ENCODE peak calls at places on chromosomes 7 and 10, in eight cellular contexts. R is GM19239; V is brain microvascular endothelial cell; O is stimulated activated CD4-positive, alpha-beta T cell treated with anti-CD3 and anti-CD28 coated beads, Interleukin-1b, Interleukin-23, amount 100 ng/mL, for 24 hours; M is NCI-H345; N is activated CD8-positive, alpha-beta memory T cell treated with anti-CD3 and anti-CD28 coated beads, Interleukin-2, amount 50 U/mL, for 48 hours; T is stimulated activated CD8-positive, alpha-beta memory T cell treated with anti-CD3 and anti-CD28 coated beads, Interleukin-4, amount 100 ng/mL, for 1 hour; X is NK-92 treated with Interleukin-12 subunit alpha and Interleukin-12 subunit beta, amount 100 ng/mL, for 24 hours. P is an unnamed sample.

GRCh38 chr10:14023612-14024348 is 306.9 kb downstream of the FRMD4A start:
- DNase-seq in V (no peak), O (no peak), X (no peak), R (no peak), T (no peak), N (no peak), M (no peak), P (no peak)

GRCh38 chr10:32985781-32986350 is 27.8 kb upstream of the ITGB1 start:
- DNase-seq in M (no peak), R (no peak), T (no peak), V (peak; percentile 83), N (no peak), X (no peak), O (no peak), P (peak; percentile 83)

GRCh38 chr7:100540073-100540723 is 1.2 kb downstream of the AGFG2 start:
- DNase-seq in T (no peak), M (no peak), N (no peak), R (no peak), X (no peak), O (no peak), V (no peak), P (no peak)

GRCh38 chr7:41910916-41911315 is 208.0 kb upstream of the INHBA start:
- DNase-seq in O (no peak), V (no peak), X (no peak), R (no peak), T (no peak), N (no peak), M (no peak), P (no peak)

GRCh38 chr10:67550838-67551402 is 145.1 kb downstream of the CTNNA3 start:
- DNase-seq in O (no peak), X (no peak), R (no peak), V (no peak), N (no peak), T (no peak), M (no peak), P (no peak)

GRCh38 chr7:30914611-30915601 is 3.3 kb downstream of the AQP1 start:
- DNase-seq in R (no peak), M (no peak), N (no peak), O (no peak), X (no peak), V (peak; percentile 39), T (no peak), P (peak; percentile 59)

GRCh38 chr10:34139559-34139958 is 675.5 kb downstream of the PARD3 start:
- DNase-seq in T (no peak), N (no peak), M (no peak), V (peak; percentile 64), X (no peak), O (no peak), R (no peak), P (peak; percentile 61)

GRCh38 chr10:69352569-69353264 is 64.0 kb downstream of the TACR2 start:
- DNase-seq in M (no peak), O (no peak), T (no peak), V (peak; percentile 47), X (no peak), R (no peak), N (no peak), P (no peak)

GRCh38 chr7:46134385-46134784 is 213.3 kb upstream of the IGFBP3 start:
- DNase-seq in T (no peak), R (no peak), M (no peak), X (no peak), O (no peak), V (no peak), N (no peak), P (no peak)

GRCh38 chr7:28381466-28381865 is 30.9 kb upstream of the CREB5 start:
- DNase-seq in M (no peak), N (no peak), O (no peak), R (no peak), X (no peak), V (no peak), T (no peak), P (no peak)

GRCh38 chr7:42432644-42433043 is 195.6 kb upstream of the GLI3 start:
- DNase-seq in R (no peak), M (no peak), V (no peak), O (no peak), N (no peak), T (no peak), X (no peak), P (no peak)

GRCh38 chr7:54987772-54988171 is 31.0 kb upstream of the EGFR start:
- DNase-seq in T (no peak), R (no peak), V (no peak), N (no peak), M (no peak), X (no peak), O (no peak), P (no peak)

GRCh38 chr7:157043745-157044144 is 33.3 kb upstream of the MNX1 start:
- DNase-seq in N (no peak), M (no peak), T (no peak), R (no peak), X (no peak), O (no peak), V (peak; percentile 68), P (peak; percentile 59)